ENCODE peak calls at places on chromosomes 11 and 22, in five cellular contexts. I is stimulated activated CD4-positive, alpha-beta T cell treated with anti-CD3 and anti-CD28 coated beads, Interleukin-4, amount 100 ng/mL, for 1 hour; B is activated naive CD4-positive, alpha-beta T cell treated with Interleukin-2 at 50 U/mL for 16 hours; O is occipital lobe; E is osteocyte. G is an unnamed sample.
A peak's percentile ranks its signal among the peaks of the same experiment; 100 is the strongest.

GRCh38 chr22:43831561-43832392 is 19.7 kb upstream of the EFCAB6 start:
- DNase-seq in I (no peak), B (no peak), O (no peak), E (no peak), G (no peak)

GRCh38 chr11:117052196-117053149 is 45.8 kb downstream of the SIK3 start:
- DNase-seq in I (no peak), B (no peak), O (no peak), E (no peak), G (no peak)

GRCh38 chr11:65773784-65774411 is 6.9 kb downstream of the AP5B1 start:
- DNase-seq in I (no peak), B (no peak), O (no peak), E (peak; percentile 23), G (no peak)

GRCh38 chr11:5038336-5038735 is 8.0 kb upstream of the OR52J3 start:
- DNase-seq in I (no peak), B (no peak), O (no peak), E (no peak), G (no peak)

GRCh38 chr11:44622721-44623258 is 57.3 kb downstream of the CD82 start:
- DNase-seq in I (no peak), B (peak; percentile 0), O (no peak), E (no peak), G (no peak)

GRCh38 chr11:1952806-1953482 is 5.8 kb downstream of the MRPL23 start:
- DNase-seq in I (no peak), B (no peak), O (no peak), E (no peak), G (no peak)

GRCh38 chr11:50178732-50179131 is 146.1 kb downstream of the OR4C45 start:
- DNase-seq in I (no peak), B (no peak), O (no peak), E (no peak), G (no peak)

GRCh38 chr11:96061730-96062524 is 138.0 kb upstream of the MTMR2 start:
- DNase-seq in I (no peak), B (no peak), O (no peak), E (no peak), G (no peak)

GRCh38 chr11:69014084-69014935 is 1.3 kb upstream of the MRGPRF start:
- DNase-seq in I (no peak), B (no peak), O (no peak), E (no peak), G (no peak)

GRCh38 chr11:12841946-12842630 is 167.0 kb upstream of the RASSF10 start:
- DNase-seq in I (no peak), B (no peak), O (no peak), E (no peak), G (no peak)